ENCODE peak calls at places on chromosomes 6 and 20, in four cellular contexts. B is heart left ventricle, I is mesothelial cell of epicardium, F is osteoblast. Q is an unnamed sample.

GRCh38 chr6:13794184-13794583 is 20.2 kb downstream of the MCUR1 start:
- DNase-seq in F (peak; percentile 73), B (no peak), I (no peak), Q (no peak)

GRCh38 chr6:70973591-70973990 is 16.7 kb upstream of the B3GAT2 start:
- DNase-seq in B (no peak), I (no peak), F (no peak), Q (no peak)

GRCh38 chr20:49603209-49603627 is 35.3 kb upstream of the PTGIS start:
- DNase-seq in F (no peak), B (no peak), I (no peak), Q (no peak)

GRCh38 chr20:61951695-61952533 is 113.8 kb downstream of the TAF4 start:
- DNase-seq in F (peak; percentile 79), I (peak; percentile 82), B (no peak), Q (no peak)

GRCh38 chr20:37415118-37416085 is 69.5 kb downstream of the SRC start:
- DNase-seq in B (peak; percentile 16), F (no peak), I (peak; percentile 35), Q (no peak)

GRCh38 chr6:39938773-39939381 is 4.6 kb upstream of the MOCS1 start:
- DNase-seq in I (no peak), F (no peak), B (no peak), Q (no peak)

GRCh38 chr6:37092851-37093727 is 76.9 kb upstream of the PIM1 start:
- DNase-seq in B (no peak), F (no peak), I (no peak), Q (no peak)

GRCh38 chr6:18055714-18056382 is 66.6 kb downstream of the NHLRC1 start:
- DNase-seq in F (no peak), I (no peak), B (no peak), Q (no peak)

GRCh38 chr6:103507052-103507451 is 1352.7 kb downstream of the HACE1 start:
- DNase-seq in I (no peak), F (no peak), B (no peak), Q (no peak)

GRCh38 chr20:33301192-33301930 is 18.3 kb downstream of the BPIFB1 start:
- DNase-seq in B (no peak), I (no peak), F (peak; percentile 89), Q (no peak)

GRCh38 chr6:89797317-89797716 is 22.3 kb downstream of the MDN1 start:
- DNase-seq in I (no peak), B (peak; percentile 51), F (no peak), Q (no peak)

GRCh38 chr6:11392778-11393507 is 144.6 kb upstream of the TMEM170B start:
- DNase-seq in B (peak; percentile 50), I (no peak), F (no peak), Q (no peak)

GRCh38 chr6:152248987-152249386 is 388.2 kb downstream of the SYNE1 start:
- DNase-seq in F (no peak), I (no peak), B (no peak), Q (no peak)

GRCh38 chr6:24205020-24205492 is 79.0 kb downstream of the NRSN1 start:
- DNase-seq in F (peak; percentile 86), I (no peak), B (no peak), Q (no peak)

GRCh38 chr6:63816979-63817436 is 181.4 kb downstream of the PHF3 start:
- DNase-seq in I (no peak), F (no peak), B (no peak), Q (no peak)

GRCh38 chr20:16692442-16692841 is 37.4 kb upstream of the SNRPB2 start:
- DNase-seq in I (no peak), B (no peak), F (no peak), Q (no peak)

GRCh38 chr6:134065706-134066105 is 13.3 kb upstream of the SLC2A12 start:
- DNase-seq in B (no peak), F (peak; percentile 62), I (no peak), Q (no peak)

GRCh38 chr6:77424761-77425160 is 38.5 kb downstream of the HTR1B start:
- DNase-seq in B (no peak), I (no peak), F (no peak), Q (no peak)

GRCh38 chr6:132934496-132934895 is 120.1 kb downstream of the RPS12 start:
- DNase-seq in B (no peak), I (no peak), F (no peak), Q (no peak)

GRCh38 chr20:21229163-21229562 is 74.0 kb upstream of the XRN2 start:
- DNase-seq in I (no peak), F (no peak), B (no peak), Q (no peak)

GRCh38 chr6:93817937-93818336 is 398.6 kb upstream of the EPHA7 start:
- DNase-seq in I (no peak), B (no peak), F (no peak), Q (no peak)

GRCh38 chr6:75602164-75602896 is 650 bp downstream of the SENP6 start:
- DNase-seq in F (peak; percentile 74), B (peak; percentile 59), I (peak; percentile 70), Q (peak; percentile 52)

GRCh38 chr6:90574610-90575009 is 12.3 kb downstream of the MAP3K7 start:
- DNase-seq in I (no peak), F (no peak), B (no peak), Q (no peak)

GRCh38 chr20:45975686-45976085 is 3.7 kb upstream of the ZNF335 start:
- DNase-seq in I (no peak), B (no peak), F (peak; percentile 17), Q (no peak)

GRCh38 chr6:70672549-70672948 is 4.9 kb downstream of the SMAP1 start:
- DNase-seq in I (no peak), B (no peak), F (no peak), Q (no peak)

GRCh38 chr6:139531148-139531547 is 156.7 kb upstream of the CITED2 start:
- DNase-seq in F (no peak), I (no peak), B (no peak), Q (no peak)

GRCh38 chr20:37276494-37277252 is 12.8 kb upstream of the MANBAL start:
- DNase-seq in F (peak; percentile 90), I (no peak), B (peak; percentile 61), Q (no peak)

GRCh38 chr20:59136027-59136426 is 27.6 kb upstream of the ZNF831 start:
- DNase-seq in I (no peak), B (no peak), F (no peak), Q (no peak)

GRCh38 chr20:33945391-33946079 is 48.2 kb upstream of the RALY start:
- DNase-seq in I (no peak), B (no peak), F (peak; percentile 83), Q (no peak)

GRCh38 chr20:46152824-46153586 is 34.9 kb downstream of the CD40 start:
- DNase-seq in I (no peak), F (peak; percentile 57), B (no peak), Q (no peak)

GRCh38 chr6:35561113-35561512 is 48.4 kb upstream of the TULP1 start:
- DNase-seq in I (no peak), F (no peak), B (no peak), Q (no peak)

GRCh38 chr20:59774204-59774641 is 159.2 kb downstream of the SYCP2 start:
- DNase-seq in F (peak; percentile 73), I (no peak), B (no peak), Q (peak; percentile 28)

GRCh38 chr6:621916-622315 is 35.0 kb downstream of the HUS1B start:
- DNase-seq in I (no peak), F (no peak), B (no peak), Q (no peak)

GRCh38 chr6:620950-621349 is 36.0 kb downstream of the HUS1B start:
- DNase-seq in B (no peak), I (no peak), F (no peak), Q (no peak)

GRCh38 chr6:613981-614380 is 42.9 kb downstream of the HUS1B start:
- DNase-seq in B (no peak), I (no peak), F (no peak), Q (no peak)

GRCh38 chr6:620166-620565 is 36.7 kb downstream of the HUS1B start:
- DNase-seq in I (no peak), B (no peak), F (no peak), Q (no peak)

DNA sequence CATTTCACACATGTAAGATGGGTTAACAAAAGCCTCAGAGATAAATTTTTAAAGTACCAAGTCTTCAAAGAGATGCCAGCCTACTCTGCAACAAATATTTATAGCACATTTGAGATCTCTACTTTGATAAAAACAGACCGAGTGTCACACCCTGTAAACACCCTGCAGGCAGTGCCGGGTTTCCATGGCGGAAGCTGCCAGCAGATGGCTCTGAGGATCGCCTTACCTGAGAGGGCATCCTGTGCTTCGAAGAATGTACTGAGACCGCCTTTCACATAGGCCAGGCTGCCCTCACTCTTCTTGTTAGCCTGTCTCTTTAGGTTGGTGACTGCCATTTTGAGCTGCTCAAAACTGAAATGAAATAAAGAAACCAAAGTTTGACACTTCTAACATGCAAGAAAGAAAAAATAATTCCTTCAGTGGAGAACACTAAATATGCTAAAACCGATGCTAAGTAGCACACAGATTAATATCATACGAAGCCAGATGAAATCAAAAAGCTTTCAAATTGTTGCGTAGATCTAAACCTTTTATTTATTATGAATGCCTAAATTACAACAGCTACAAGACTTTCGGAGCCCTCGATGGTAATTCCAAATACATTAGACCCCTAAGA is 39.3 kb downstream of the HUS1B start:
- DNase-seq in F (no peak), B (no peak), I (no peak), Q (peak; percentile 81)
- TF ChIP-seq CTCF in F (no peak), B (no peak), I (no peak), Q (no peak)

DNA sequence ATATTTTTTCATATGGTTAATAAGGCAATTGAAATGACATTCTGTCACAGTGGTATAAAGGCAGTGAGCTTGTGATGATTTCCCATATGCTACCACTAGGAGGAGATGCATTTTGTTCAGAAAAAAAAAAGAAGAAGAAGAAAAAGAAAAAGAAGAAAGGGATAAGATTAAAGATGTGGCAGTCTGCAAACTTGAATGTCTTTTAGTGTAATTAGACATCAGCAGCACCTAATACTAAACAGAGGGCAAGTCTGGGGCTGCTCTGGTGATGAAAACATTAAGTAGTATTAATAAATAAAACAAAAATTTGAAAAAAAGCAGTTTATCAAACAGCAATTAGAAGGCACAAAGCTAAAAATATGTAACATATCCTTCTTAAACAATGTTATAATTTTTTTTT is 95.4 kb upstream of the DEFB112 start:
- DNase-seq in I (no peak), F (no peak), B (no peak), Q (no peak)
- TF ChIP-seq CTCF in I (peak; percentile 85), F (peak; percentile 21), B (no peak), Q (no peak)

DNA sequence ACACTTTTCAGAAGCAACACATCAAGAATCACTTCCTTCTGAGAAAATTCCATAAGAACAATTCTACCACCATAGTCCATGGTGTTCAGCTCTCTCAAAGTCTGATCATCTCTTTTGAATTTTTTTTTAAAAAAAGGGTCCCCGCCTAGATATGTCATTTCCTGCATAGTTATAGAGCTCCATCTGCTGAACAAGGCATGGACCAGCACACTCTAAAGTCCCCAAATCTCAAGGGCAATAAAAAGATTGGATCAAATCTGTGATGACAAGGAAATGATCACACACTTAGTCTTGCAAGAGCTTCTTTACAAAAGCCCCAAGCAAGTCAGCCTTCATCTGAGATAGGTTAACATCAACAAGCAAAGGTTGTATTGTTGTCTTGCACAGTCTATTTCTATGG is 100.7 kb upstream of the STMND1 start:
- DNase-seq in I (no peak), B (no peak), F (no peak), Q (no peak)
- TF ChIP-seq CTCF in I (no peak), B (no peak), F (peak; percentile 39), Q (no peak)

GRCh38 chr20:57653910-57654309 is 33.7 kb upstream of the ZBP1 start:
- DNase-seq in I (peak; percentile 25), F (peak; percentile 62), B (peak; percentile 16), Q (no peak)

GRCh38 chr20:57651977-57652864 is 32.0 kb upstream of the ZBP1 start:
- DNase-seq in B (peak; percentile 17), F (peak; percentile 54), I (peak; percentile 35), Q (no peak)

GRCh38 chr20:57654363-57654997 is 34.3 kb upstream of the ZBP1 start:
- DNase-seq in F (peak; percentile 99), B (peak; percentile 30), I (peak; percentile 72), Q (peak; percentile 47)

GRCh38 chr20:57653546-57653900 is 33.3 kb upstream of the ZBP1 start:
- DNase-seq in I (peak; percentile 31), F (peak; percentile 78), B (peak; percentile 12), Q (no peak)

GRCh38 chr20:57652865-57653545 is 32.8 kb upstream of the ZBP1 start:
- DNase-seq in I (peak; percentile 36), F (no peak), B (peak; percentile 15), Q (no peak)
- TF ChIP-seq CTCF in I (no peak), F (no peak), B (no peak), Q (no peak)